ENCODE peak calls at places on chromosome 13, in eight cellular contexts. G is AG04450, W is neural progenitor cell, E is DND-41, N is ovary, C is SK-N-SH, O is cardiac muscle cell, Y is A549. D is an unnamed sample.

GRCh38 chr13:64925284-64925683 is 2304.9 kb downstream of the PCDH9 start:
- DNase-seq in G (no peak), W (peak), E (peak), N (no peak), C (no peak), O (peak), Y (no peak), D (no peak)

GRCh38 chr13:74026753-74027152 is 107.5 kb downstream of the KLF12 start:
- DNase-seq in G (no peak), W (no peak), E (peak), N (no peak), C (no peak), O (peak), Y (no peak), D (peak)

GRCh38 chr13:100646030-100646673 is 28.4 kb downstream of the TMTC4 start:
- DNase-seq in G (no peak), W (peak), E (no peak), N (no peak), C (peak), O (peak), Y (peak), D (no peak)

GRCh38 chr13:34678154-34678553 is 263.9 kb upstream of the NBEA start:
- DNase-seq in G (no peak), W (no peak), E (no peak), N (no peak), C (no peak), O (peak), Y (peak), D (no peak)

GRCh38 chr13:25415196-25415595 is 43.4 kb downstream of the ATP8A2 start:
- DNase-seq in G (no peak), W (no peak), E (no peak), N (no peak), C (no peak), O (no peak), Y (no peak), D (no peak)

GRCh38 chr13:23322353-23323336 is 110.9 kb downstream of the SACS start:
- DNase-seq in G (no peak), W (no peak), E (no peak), N (no peak), C (no peak), O (no peak), Y (no peak), D (no peak)

GRCh38 chr13:112808377-112809140 is 118.7 kb downstream of the ATP11A start:
- DNase-seq in G (no peak), W (no peak), E (no peak), N (no peak), C (no peak), O (no peak), Y (no peak), D (no peak)

GRCh38 chr13:59374720-59375119 is 789.0 kb downstream of the DIAPH3 start:
- DNase-seq in G (no peak), W (no peak), E (no peak), N (no peak), C (no peak), O (no peak), Y (no peak), D (no peak)

GRCh38 chr13:29749401-29750177 is 100.8 kb downstream of the UBL3 start:
- DNase-seq in G (peak), W (no peak), E (no peak), N (no peak), C (no peak), O (no peak), Y (no peak), D (no peak)

GRCh38 chr13:112899618-112900600 is 69.1 kb upstream of the MCF2L start:
- DNase-seq in G (no peak), W (no peak), E (no peak), N (no peak), C (no peak), O (no peak), Y (no peak), D (peak)

DNA sequence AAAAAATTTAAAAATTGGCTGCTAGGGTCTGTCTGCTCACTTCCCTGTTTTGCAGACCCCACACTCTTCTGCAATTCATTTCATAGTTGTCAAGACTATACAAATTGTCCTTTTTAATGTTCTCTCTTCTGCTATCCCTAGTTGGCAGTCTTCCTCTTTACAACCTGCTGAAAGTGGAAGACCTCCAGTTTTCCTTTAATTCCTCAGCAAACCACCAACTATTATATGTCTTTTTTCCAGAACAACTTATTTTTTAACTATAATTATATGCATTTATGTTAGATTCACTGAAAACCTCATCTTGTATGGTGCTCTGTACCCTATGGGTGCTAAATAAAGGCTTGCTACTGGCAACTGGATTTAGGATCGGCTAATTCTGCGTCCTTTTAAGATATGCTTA is 1.1 kb upstream of the PHF11 start:
- DNase-seq in G (no peak), W (no peak), E (no peak), N (no peak), C (no peak), O (no peak), Y (no peak), D (no peak)
- TF ChIP-seq CTCF in G (no peak), W (no peak), E (peak), N (no peak), C (no peak), O (no peak), Y (peak), D (peak)

GRCh38 chr13:110615005-110615321 is 382 bp upstream of the NAXD start:
- DNase-seq in G (no peak), W (no peak), E (no peak), N (no peak), C (no peak), O (no peak), Y (no peak), D (no peak)
- H3K27ac ChIP-seq in G (no peak), W (no peak), E (peak), N (peak), C (peak), O (peak), Y (peak), D (peak)

DNA sequence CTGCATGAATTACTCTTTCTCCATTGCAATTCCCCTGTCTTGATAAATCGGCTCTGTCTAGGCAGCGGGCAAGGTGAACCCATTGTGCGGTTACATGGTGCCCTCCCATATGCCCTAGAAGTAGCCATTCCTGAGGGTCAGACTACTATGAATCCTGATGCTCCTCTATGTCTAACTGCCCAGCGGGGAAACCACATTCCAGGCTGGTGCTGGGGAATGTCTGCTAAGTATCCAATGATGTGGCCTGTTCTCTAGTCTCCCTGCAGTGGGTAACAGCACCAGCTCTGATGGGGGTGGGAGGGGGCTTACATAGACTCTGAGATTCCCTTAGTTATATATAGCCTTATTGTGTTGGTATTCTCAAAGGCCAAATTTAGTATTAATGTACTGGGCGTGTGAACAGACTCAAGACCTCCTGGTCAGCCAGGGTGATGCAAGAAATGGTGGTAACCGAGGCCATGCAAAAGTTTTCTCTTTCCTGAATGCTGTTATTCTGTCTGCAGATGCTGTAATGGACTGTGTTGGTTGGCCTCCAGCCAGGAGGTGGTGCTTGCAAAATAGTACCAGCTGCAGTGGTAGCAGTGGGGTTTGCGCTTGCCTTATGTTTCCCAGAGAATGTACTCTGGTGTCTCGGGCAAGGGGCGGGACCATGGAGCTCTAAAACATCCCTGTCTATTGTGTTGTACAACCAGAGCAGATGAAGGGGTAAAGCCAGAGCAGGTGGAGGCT is 564.9 kb upstream of the SLITRK1 start:
- DNase-seq in G (no peak), W (no peak), E (peak), N (no peak), C (no peak), O (peak), Y (no peak), D (no peak)
- TF ChIP-seq CTCF in G (no peak), W (no peak), E (no peak), N (no peak), C (no peak), O (no peak), Y (no peak), D (no peak)

GRCh38 chr13:88285329-88285728 is 614.2 kb downstream of the SLITRK5 start:
- DNase-seq in G (no peak), W (no peak), E (no peak), N (no peak), C (no peak), O (no peak), Y (no peak), D (no peak)

DNA sequence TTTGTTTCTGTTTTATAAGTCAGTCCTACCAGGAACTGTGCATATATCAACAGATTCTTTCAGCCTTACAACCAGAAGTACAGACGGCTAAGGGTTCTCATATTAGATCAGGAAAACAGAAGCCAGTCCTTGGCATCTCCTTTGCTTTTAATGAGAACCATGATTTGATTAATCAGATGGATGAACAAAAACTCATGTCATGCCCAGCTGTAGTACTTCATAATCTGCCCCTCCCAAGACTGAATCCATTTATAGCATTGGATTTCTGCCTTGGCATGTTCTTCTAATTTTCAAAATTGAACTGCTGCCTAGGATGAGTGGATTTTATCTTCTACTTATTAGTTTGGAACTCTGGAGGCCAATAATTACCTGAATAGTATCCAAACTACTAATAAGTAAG is 617.2 kb downstream of the SLITRK5 start:
- DNase-seq in G (no peak), W (no peak), E (no peak), N (no peak), C (no peak), O (no peak), Y (no peak), D (no peak)
- H3K27ac ChIP-seq in G (no peak), W (no peak), E (no peak), N (no peak), C (no peak), O (no peak), Y (no peak), D (no peak)

GRCh38 chr13:28678809-28679208 is 19.9 kb downstream of the POMP start:
- DNase-seq in G (no peak), W (no peak), E (no peak), N (no peak), C (no peak), O (no peak), Y (no peak), D (no peak)

GRCh38 chr13:28680541-28680940 is 21.6 kb downstream of the POMP start:
- DNase-seq in G (no peak), W (no peak), E (no peak), N (no peak), C (no peak), O (no peak), Y (no peak), D (no peak)

GRCh38 chr13:28684257-28684656 is 25.3 kb downstream of the POMP start:
- DNase-seq in G (no peak), W (peak), E (no peak), N (no peak), C (no peak), O (no peak), Y (peak), D (no peak)

GRCh38 chr13:28685114-28685513 is 26.2 kb downstream of the POMP start:
- DNase-seq in G (no peak), W (no peak), E (no peak), N (no peak), C (no peak), O (no peak), Y (no peak), D (no peak)

DNA sequence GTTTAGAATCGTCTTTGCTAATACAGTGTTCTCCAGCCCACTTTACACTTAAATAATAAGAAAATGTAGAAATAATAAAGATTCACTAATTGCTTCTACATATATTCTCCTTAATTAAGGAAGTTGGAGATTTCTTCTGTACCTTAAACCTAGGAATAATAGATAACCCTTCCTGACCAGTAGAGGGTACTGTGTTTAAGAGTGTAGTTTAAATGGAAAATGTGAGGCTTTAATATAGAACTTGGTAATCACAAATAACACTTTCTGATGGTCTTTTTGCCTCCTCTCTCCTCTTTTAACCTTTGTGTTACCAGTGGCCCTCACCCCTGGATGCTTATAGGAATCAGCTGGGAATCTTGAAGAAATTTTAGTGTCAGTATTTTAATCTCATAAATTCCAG is 20.7 kb downstream of the POMP start:
- DNase-seq in G (no peak), W (no peak), E (no peak), N (no peak), C (no peak), O (peak), Y (no peak), D (no peak)
- TF ChIP-seq CTCF in G (peak), W (peak), E (peak), N (no peak), C (peak), O (peak), Y (peak), D (peak)

DNA sequence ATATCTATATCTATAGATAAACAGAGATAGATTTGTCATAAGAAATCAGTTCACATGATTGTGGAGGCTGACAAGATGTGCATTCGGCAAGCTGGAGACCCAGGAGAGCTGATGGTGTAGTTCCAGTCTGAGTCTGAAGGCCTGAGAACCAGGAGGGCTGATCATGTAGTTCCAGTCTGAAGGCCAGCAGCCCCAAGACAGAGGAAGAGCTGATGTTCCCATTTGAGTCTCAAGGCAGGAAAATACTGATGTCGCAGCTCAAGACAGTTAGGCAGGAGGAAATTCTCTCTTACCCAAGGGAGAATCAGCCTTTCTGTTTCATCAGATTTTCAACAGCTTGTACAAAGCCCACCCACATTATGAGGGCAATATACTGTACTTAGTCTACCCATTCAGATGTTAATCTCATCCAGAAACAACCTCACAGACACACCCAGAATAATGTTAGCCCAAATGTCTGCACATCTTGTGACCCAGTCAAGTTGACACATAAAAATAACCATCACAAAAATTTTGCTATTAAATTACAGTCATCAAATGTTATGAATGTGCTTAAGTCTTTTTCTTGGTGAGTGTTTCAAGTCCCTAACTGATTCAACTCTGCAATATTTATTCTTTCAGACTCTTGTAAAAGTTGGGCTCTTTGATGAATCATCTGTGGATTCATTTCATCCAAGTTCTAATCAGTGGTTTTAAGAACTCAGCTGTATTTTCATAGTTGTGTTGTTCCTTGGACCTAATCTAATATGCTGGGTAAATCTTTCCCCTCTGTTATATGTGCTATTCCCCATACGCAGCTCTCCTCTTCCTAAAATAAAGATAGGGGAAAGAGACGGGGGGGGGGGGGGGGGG is 22.7 kb upstream of the LRCH1 start:
- DNase-seq in G (no peak), W (no peak), E (no peak), N (no peak), C (no peak), O (peak), Y (peak), D (no peak)
- H3K27ac ChIP-seq in G (no peak), W (no peak), E (no peak), N (no peak), C (no peak), O (no peak), Y (peak), D (no peak)

GRCh38 chr13:19818223-19818842 is 35.6 kb upstream of the PSPC1 start:
- DNase-seq in G (no peak), W (peak), E (peak), N (no peak), C (peak), O (peak), Y (peak), D (peak)
- TF ChIP-seq CTCF in G (peak), W (peak), E (peak), N (no peak), C (peak), O (peak), Y (peak), D (peak)

GRCh38 chr13:97307882-97308624 is 85.9 kb downstream of the MBNL2 start:
- DNase-seq in G (no peak), W (peak), E (no peak), N (no peak), C (peak), O (peak), Y (peak), D (no peak)
- H3K27ac ChIP-seq in G (peak), W (peak), E (no peak), N (no peak), C (peak), O (peak), Y (peak), D (peak)

D was measured in kidney.